ENCODE peak calls at places on chromosomes 11 and 22, in six cellular contexts. One of them, this sample, is unnamed.

GRCh38 chr22:29719894-29720645 is at the start of gene CABP7:
- DNase-seq in NT2/D1: no peak
- DNase-seq in HTR-8/SVneo: no peak
- DNase-seq in AG04450: no peak
- DNase-seq in T-helper 2 cell: no peak
- DNase-seq in GM19239: no peak
- DNase-seq in this sample: no peak

GRCh38 chr11:19379465-19379864 is 138.7 kb upstream of the E2F8 start:
- DNase-seq in NT2/D1: no peak
- DNase-seq in HTR-8/SVneo: no peak
- DNase-seq in AG04450: no peak
- DNase-seq in T-helper 2 cell: no peak
- DNase-seq in GM19239: no peak
- DNase-seq in this sample: no peak

GRCh38 chr11:72716291-72716690 is 35.9 kb downstream of the ARAP1 start:
- DNase-seq in NT2/D1: no peak
- DNase-seq in HTR-8/SVneo: no peak
- DNase-seq in AG04450: no peak
- DNase-seq in T-helper 2 cell: no peak
- DNase-seq in GM19239: no peak
- DNase-seq in this sample: no peak

GRCh38 chr11:3171931-3172560 is 6.9 kb upstream of the OSBPL5 start:
- DNase-seq in NT2/D1: no peak
- DNase-seq in HTR-8/SVneo: no peak
- DNase-seq in AG04450: no peak
- DNase-seq in T-helper 2 cell: no peak
- DNase-seq in GM19239: no peak
- DNase-seq in this sample: no peak

GRCh38 chr11:34521265-34521664 is 7.7 kb upstream of the ELF5 start:
- DNase-seq in NT2/D1: no peak
- DNase-seq in HTR-8/SVneo: no peak
- DNase-seq in AG04450: no peak
- DNase-seq in T-helper 2 cell: no peak
- DNase-seq in GM19239: no peak
- DNase-seq in this sample: no peak

GRCh38 chr11:59281177-59281576 is 68.5 kb upstream of the MPEG1 start:
- DNase-seq in NT2/D1: no peak
- DNase-seq in HTR-8/SVneo: no peak
- DNase-seq in AG04450: no peak
- DNase-seq in T-helper 2 cell: no peak
- DNase-seq in GM19239: no peak
- DNase-seq in this sample: no peak

GRCh38 chr11:14141676-14142075 is 179.2 kb downstream of the SPON1 start:
- DNase-seq in NT2/D1: no peak
- DNase-seq in HTR-8/SVneo: no peak
- DNase-seq in AG04450: no peak
- DNase-seq in T-helper 2 cell: no peak
- DNase-seq in GM19239: no peak
- DNase-seq in this sample: no peak

GRCh38 chr11:112588252-112588668 is 327.6 kb upstream of the PLET1 start:
- DNase-seq in NT2/D1: peak; percentile 76
- DNase-seq in HTR-8/SVneo: peak; percentile 82
- DNase-seq in AG04450: peak; percentile 54
- DNase-seq in T-helper 2 cell: peak; percentile 8
- DNase-seq in GM19239: peak; percentile 23
- DNase-seq in this sample: peak; percentile 16

GRCh38 chr11:107858217-107859070 is at the start of gene SLC35F2:
- DNase-seq in NT2/D1: peak; percentile 71
- DNase-seq in HTR-8/SVneo: peak; percentile 83
- DNase-seq in AG04450: no peak
- DNase-seq in T-helper 2 cell: peak; percentile 53
- DNase-seq in GM19239: peak; percentile 68
- DNase-seq in this sample: peak; percentile 66

GRCh38 chr11:30549565-30549964 is 36.6 kb downstream of the MPPED2 start:
- DNase-seq in NT2/D1: no peak
- DNase-seq in HTR-8/SVneo: no peak
- DNase-seq in AG04450: no peak
- DNase-seq in T-helper 2 cell: no peak
- DNase-seq in GM19239: no peak
- DNase-seq in this sample: no peak

GRCh38 chr11:34423300-34423699 is 15.4 kb upstream of the CAT start:
- DNase-seq in NT2/D1: no peak
- DNase-seq in HTR-8/SVneo: no peak
- DNase-seq in AG04450: no peak
- DNase-seq in T-helper 2 cell: no peak
- DNase-seq in GM19239: no peak
- DNase-seq in this sample: no peak

GRCh38 chr11:114124601-114125144 is 65.2 kb downstream of the ZBTB16 start:
- DNase-seq in NT2/D1: no peak
- DNase-seq in HTR-8/SVneo: no peak
- DNase-seq in AG04450: no peak
- DNase-seq in T-helper 2 cell: no peak
- DNase-seq in GM19239: no peak
- DNase-seq in this sample: no peak

GRCh38 chr11:106399075-106399500 is 321.6 kb downstream of the AASDHPPT start:
- DNase-seq in NT2/D1: no peak
- DNase-seq in HTR-8/SVneo: peak; percentile 71
- DNase-seq in AG04450: peak; percentile 98
- DNase-seq in T-helper 2 cell: no peak
- DNase-seq in GM19239: no peak
- DNase-seq in this sample: no peak

GRCh38 chr11:18012314-18012905 is 437 bp downstream of the SERGEF start:
- DNase-seq in NT2/D1: no peak
- DNase-seq in HTR-8/SVneo: peak; percentile 24
- DNase-seq in AG04450: no peak
- DNase-seq in T-helper 2 cell: peak; percentile 25
- DNase-seq in GM19239: no peak
- DNase-seq in this sample: no peak

GRCh38 chr11:2779499-2779980 is 79.7 kb upstream of the KCNQ1OT1 start:
- DNase-seq in NT2/D1: no peak
- DNase-seq in HTR-8/SVneo: no peak
- DNase-seq in AG04450: no peak
- DNase-seq in T-helper 2 cell: no peak
- DNase-seq in GM19239: no peak
- DNase-seq in this sample: no peak

GRCh38 chr22:25085156-25085555 is 114.5 kb upstream of the CRYBB3 start:
- DNase-seq in NT2/D1: no peak
- DNase-seq in HTR-8/SVneo: no peak
- DNase-seq in AG04450: no peak
- DNase-seq in T-helper 2 cell: no peak
- DNase-seq in GM19239: no peak
- DNase-seq in this sample: no peak

GRCh38 chr11:19934828-19935259 is 222.2 kb downstream of the NAV2 start:
- DNase-seq in NT2/D1: no peak
- DNase-seq in HTR-8/SVneo: no peak
- DNase-seq in AG04450: no peak
- DNase-seq in T-helper 2 cell: no peak
- DNase-seq in GM19239: no peak
- DNase-seq in this sample: no peak

GRCh38 chr11:65766535-65766934 is 14.2 kb downstream of the AP5B1 start:
- DNase-seq in NT2/D1: no peak
- DNase-seq in HTR-8/SVneo: no peak
- DNase-seq in AG04450: no peak
- DNase-seq in T-helper 2 cell: no peak
- DNase-seq in GM19239: no peak
- DNase-seq in this sample: no peak

GRCh38 chr11:79466411-79466810 is 25.6 kb upstream of the TENM4 start:
- DNase-seq in NT2/D1: no peak
- DNase-seq in HTR-8/SVneo: no peak
- DNase-seq in AG04450: peak; percentile 54
- DNase-seq in T-helper 2 cell: no peak
- DNase-seq in GM19239: no peak
- DNase-seq in this sample: no peak

GRCh38 chr11:112481431-112481830 is 220.8 kb upstream of the PLET1 start:
- DNase-seq in NT2/D1: no peak
- DNase-seq in HTR-8/SVneo: no peak
- DNase-seq in AG04450: no peak
- DNase-seq in T-helper 2 cell: no peak
- DNase-seq in GM19239: no peak
- DNase-seq in this sample: no peak

This sample was measured in CD4-positive, alpha-beta T cell.